ENCODE peak calls at places on chromosomes 13 and 19, in six cellular contexts. H is thyroid gland, N is tibial artery, D is H9, X is PC-9, Q is heart right ventricle. G is an unnamed sample.

GRCh38 chr19:928471-929259 is 2.8 kb downstream of the ARID3A start:
- DNase-seq in H (no peak), N (no peak), D (peak), X (no peak), Q (no peak), G (no peak)

GRCh38 chr13:99796175-99796819 is 175.3 kb downstream of the ZIC5 start:
- DNase-seq in H (no peak), N (no peak), D (peak), X (no peak), Q (no peak), G (peak)

GRCh38 chr19:15285896-15286591 is 46.3 kb downstream of the BRD4 start:
- DNase-seq in H (no peak), N (no peak), D (no peak), X (no peak), Q (no peak), G (no peak)

GRCh38 chr13:49488563-49488962 is 7.2 kb upstream of the PHF11 start:
- DNase-seq in H (no peak), N (no peak), D (no peak), X (no peak), Q (no peak), G (no peak)

GRCh38 chr19:40739871-40740703 is 10.2 kb downstream of the ACTMAP start:
- DNase-seq in H (no peak), N (no peak), D (no peak), X (no peak), Q (no peak), G (no peak)

GRCh38 chr19:48064509-48064908 is 20.6 kb upstream of the CABP5 start:
- DNase-seq in H (no peak), N (no peak), D (peak), X (no peak), Q (no peak), G (no peak)

GRCh38 chr19:10828981-10829821 is 6.8 kb downstream of the TMED1 start:
- DNase-seq in H (no peak), N (no peak), D (peak), X (no peak), Q (no peak), G (no peak)

GRCh38 chr13:46202188-46202795 is 9.4 kb upstream of the LRRC63 start:
- DNase-seq in H (no peak), N (no peak), D (no peak), X (no peak), Q (no peak), G (no peak)

GRCh38 chr13:21749410-21749809 is 78.5 kb downstream of the FGF9 start:
- DNase-seq in H (no peak), N (no peak), D (no peak), X (no peak), Q (no peak), G (no peak)

GRCh38 chr19:13083627-13084026 is 19.0 kb downstream of the LYL1 start:
- DNase-seq in H (no peak), N (no peak), D (no peak), X (no peak), Q (no peak), G (no peak)

GRCh38 chr19:54454781-54455675 is 6.0 kb downstream of the LENG8 start:
- DNase-seq in H (no peak), N (no peak), D (no peak), X (no peak), Q (no peak), G (no peak)

GRCh38 chr19:11663162-11663561 is 65.9 kb downstream of the ZNF627 start:
- DNase-seq in H (no peak), N (no peak), D (no peak), X (no peak), Q (no peak), G (no peak)

GRCh38 chr19:29587059-29587458 is 19.0 kb upstream of the POP4 start:
- DNase-seq in H (no peak), N (no peak), D (no peak), X (no peak), Q (no peak), G (no peak)

GRCh38 chr13:78161266-78161665 is 242.6 kb upstream of the EDNRB start:
- DNase-seq in H (no peak), N (no peak), D (no peak), X (no peak), Q (no peak), G (no peak)

GRCh38 chr19:31139871-31140505 is 209.2 kb downstream of the TSHZ3 start:
- DNase-seq in H (peak), N (no peak), D (no peak), X (no peak), Q (no peak), G (no peak)

GRCh38 chr13:33487575-33488243 is 202.2 kb upstream of the STARD13 start:
- DNase-seq in H (no peak), N (no peak), D (peak), X (no peak), Q (peak), G (peak)

GRCh38 chr13:44109986-44110640 is 230.4 kb downstream of the LACC1 start:
- DNase-seq in H (no peak), N (no peak), D (no peak), X (no peak), Q (no peak), G (no peak)

GRCh38 chr19:19217110-19217509 is 5.4 kb downstream of the NCAN start:
- DNase-seq in H (no peak), N (no peak), D (peak), X (peak), Q (no peak), G (no peak)

GRCh38 chr13:20127263-20127562 is 33.6 kb downstream of the GJA3 start:
- DNase-seq in H (peak), N (no peak), D (no peak), X (no peak), Q (no peak), G (no peak)

GRCh38 chr19:1826557-1827521 is 14.8 kb upstream of the ATP8B3 start:
- DNase-seq in H (no peak), N (no peak), D (peak), X (no peak), Q (no peak), G (no peak)

GRCh38 chr13:41458187-41458938 is 1.0 kb downstream of the RGCC start:
- DNase-seq in H (peak), N (no peak), D (peak), X (no peak), Q (no peak), G (no peak)

GRCh38 chr19:34317311-34317927 is 47.6 kb upstream of the GPI start:
- DNase-seq in H (peak), N (no peak), D (no peak), X (peak), Q (peak), G (no peak)

DNA sequence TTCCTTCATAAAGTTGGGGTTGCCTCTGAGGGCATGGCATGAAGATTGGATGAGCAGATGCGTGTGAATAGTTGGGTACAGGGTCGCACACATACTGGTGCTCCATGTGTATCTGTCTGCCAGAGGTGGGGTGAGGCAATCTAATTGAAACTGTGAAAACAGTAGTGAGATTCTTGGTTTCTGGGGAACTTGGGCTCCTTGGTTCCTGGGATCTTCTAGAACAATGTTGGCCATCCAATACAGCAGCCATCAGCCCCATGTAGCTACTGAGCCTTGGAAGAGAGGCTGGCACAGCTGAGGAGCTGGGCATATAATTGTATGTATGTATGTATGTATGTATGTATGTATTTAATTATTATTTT is 616 bp downstream of the FCHO1 start:
- DNase-seq in H (no peak), N (no peak), D (no peak), X (no peak), Q (no peak), G (no peak)
- H3K27ac ChIP-seq in H (no peak), N (no peak), D (no peak), X (no peak), Q (no peak), G (no peak)

GRCh38 chr13:109400192-109400591 is 386.2 kb downstream of the IRS2 start:
- DNase-seq in H (no peak), N (no peak), D (peak), X (no peak), Q (no peak), G (no peak)
- H3K27ac ChIP-seq in H (no peak), N (no peak), D (no peak), X (no peak), Q (no peak), G (no peak)

DNA sequence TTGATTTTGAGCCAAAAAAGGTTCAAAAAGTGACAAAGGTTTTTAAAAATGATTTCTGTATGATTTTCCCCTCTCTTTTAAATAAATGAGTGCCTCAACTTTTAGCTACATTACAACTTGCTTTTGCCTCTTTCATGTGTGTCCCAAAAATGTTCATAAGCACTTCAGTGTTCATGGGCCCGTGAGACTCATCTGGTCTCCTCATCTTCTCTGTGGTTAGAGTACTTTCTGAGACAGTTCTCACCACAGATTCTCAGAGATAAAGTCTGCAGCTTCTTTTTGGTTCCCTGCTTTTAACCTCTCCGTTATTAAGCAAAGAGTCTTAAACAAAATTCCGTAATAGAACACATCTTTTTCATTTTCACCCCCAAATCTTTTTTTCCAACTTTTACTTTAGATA is 156.9 kb downstream of the DLEU7 start:
- DNase-seq in H (no peak), N (no peak), D (no peak), X (no peak), Q (no peak), G (no peak)
- H3K27ac ChIP-seq in H (no peak), N (no peak), D (no peak), X (no peak), Q (peak), G (no peak)

GRCh38 chr19:45599286-45599685 is 2.7 kb downstream of the GPR4 start:
- DNase-seq in H (no peak), N (no peak), D (no peak), X (peak), Q (no peak), G (no peak)
- H3K27ac ChIP-seq in H (peak), N (no peak), D (no peak), X (no peak), Q (peak), G (no peak)

G was measured in SJCRH30.